ENCODE peak calls at places on chromosome X, in eight cellular contexts. X is stomach, K is upper lobe of left lung, W is sigmoid colon, R is H1, G is A549, A is K562, V is suprapubic skin. F is an unnamed sample.

GRCh38 chrX:24969812-24970211 is 46.0 kb downstream of the ARX start:
- DNase-seq in X (no peak), K (no peak), W (no peak), R (no peak), G (no peak), A (no peak), V (no peak), F (no peak)

GRCh38 chrX:48933757-48934156 is 14.9 kb upstream of the PIM2 start:
- DNase-seq in X (no peak), K (no peak), W (no peak), R (no peak), G (no peak), A (no peak), V (no peak), F (no peak)

GRCh38 chrX:140180585-140180984 is 215.3 kb upstream of the CXorf66 start:
- DNase-seq in X (no peak), K (no peak), W (no peak), R (no peak), G (no peak), A (no peak), V (no peak), F (no peak)

GRCh38 chrX:36856849-36857248 is 151.3 kb upstream of the FAM47C start:
- DNase-seq in X (no peak), K (no peak), W (no peak), R (no peak), G (no peak), A (no peak), V (no peak), F (no peak)

GRCh38 chrX:41728125-41728524 is 4.1 kb downstream of the GPR82 start:
- DNase-seq in X (no peak), K (no peak), W (no peak), R (no peak), G (no peak), A (no peak), V (no peak), F (no peak)

GRCh38 chrX:153370293-153371055 is 30.7 kb downstream of the PNMA6E start:
- DNase-seq in X (no peak), K (no peak), W (no peak), R (no peak), G (no peak), A (no peak), V (no peak), F (no peak)

GRCh38 chrX:16834811-16835210 is 35.4 kb downstream of the RBBP7 start:
- DNase-seq in X (no peak), K (no peak), W (no peak), R (no peak), G (no peak), A (no peak), V (no peak), F (no peak)

GRCh38 chrX:155068165-155068564 is 2.8 kb downstream of the CMC4 start:
- DNase-seq in X (no peak), K (no peak), W (no peak), R (no peak), G (peak; percentile 41), A (no peak), V (no peak), F (no peak)

GRCh38 chrX:103464774-103465117 is 54.5 kb downstream of the RAB40A start:
- DNase-seq in X (peak; percentile 74), K (peak; percentile 41), W (peak; percentile 76), R (peak; percentile 36), G (peak; percentile 35), A (peak; percentile 43), V (peak; percentile 77), F (peak; percentile 72)

GRCh38 chrX:119654112-119654531 is 38.8 kb downstream of the SEPTIN6 start:
- DNase-seq in X (no peak), K (no peak), W (peak; percentile 87), R (no peak), G (no peak), A (no peak), V (no peak), F (peak; percentile 18)

GRCh38 chrX:74133156-74133796 is 170.7 kb upstream of the ZCCHC13 start:
- DNase-seq in X (no peak), K (no peak), W (no peak), R (no peak), G (peak; percentile 46), A (peak; percentile 47), V (no peak), F (no peak)
- TF ChIP-seq EP300 in X (no peak), K (no peak), W (no peak), R (no peak), G (no peak), A (no peak), V (no peak), F (no peak)

GRCh38 chrX:46561931-46562721 is 11.4 kb upstream of the CHST7 start:
- DNase-seq in X (peak; percentile 41), K (peak; percentile 64), W (no peak), R (no peak), G (no peak), A (no peak), V (no peak), F (no peak)
- TF ChIP-seq EP300 in X (no peak), K (no peak), W (no peak), R (no peak), G (no peak), A (no peak), V (no peak), F (no peak)

DNA sequence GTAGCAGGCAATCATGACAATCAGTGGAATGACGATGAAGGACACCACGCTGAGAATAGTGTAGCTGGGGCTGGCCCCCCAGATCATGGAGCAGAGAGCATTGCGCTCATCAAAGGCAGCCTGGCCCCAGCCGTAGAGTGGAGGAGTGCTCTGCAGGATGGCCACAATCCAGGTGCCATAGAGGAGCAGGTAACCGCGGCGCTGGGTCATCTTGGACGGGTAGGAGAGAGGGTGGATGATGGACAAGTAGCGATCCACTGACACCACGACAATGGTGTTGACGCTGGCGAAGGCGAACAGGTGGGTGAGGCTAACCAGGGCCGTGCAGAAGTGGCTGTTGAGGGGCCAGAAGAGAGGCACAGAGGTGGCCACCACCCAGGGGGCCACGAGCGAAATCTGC is 2.8 kb downstream of the GPR101 start:
- DNase-seq in X (no peak), K (no peak), W (no peak), R (no peak), G (no peak), A (no peak), V (no peak), F (no peak)
- TF ChIP-seq EP300 in X (no peak), K (no peak), W (no peak), R (no peak), G (no peak), A (no peak), V (no peak), F (no peak)

DNA sequence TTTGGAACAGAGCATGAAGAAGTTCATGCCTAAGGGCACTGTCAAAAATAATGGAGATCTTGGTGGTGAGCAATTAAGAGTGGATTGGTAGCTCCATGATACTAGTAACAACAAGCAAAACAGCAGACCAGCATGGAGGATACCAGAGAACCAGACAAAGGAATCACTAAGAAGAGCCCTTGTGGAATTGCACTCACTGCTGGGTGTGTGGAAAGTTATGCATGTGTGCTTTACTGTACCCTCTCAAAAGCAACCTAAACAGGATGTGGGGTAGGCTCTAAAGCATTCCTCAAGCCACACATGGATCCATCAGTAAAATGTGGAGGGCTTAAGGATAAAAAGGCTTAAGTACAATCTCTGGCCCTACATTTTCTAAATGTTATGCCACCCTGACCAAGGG is 69.5 kb downstream of the AR start:
- DNase-seq in X (no peak), K (no peak), W (no peak), R (no peak), G (no peak), A (no peak), V (no peak), F (no peak)
- TF ChIP-seq EP300 in X (no peak), K (no peak), W (no peak), R (no peak), G (no peak), A (no peak), V (no peak), F (no peak)

GRCh38 chrX:29461039-29461438 is 754.3 kb upstream of the MAGEB2 start:
- DNase-seq in X (no peak), K (no peak), W (no peak), R (no peak), G (no peak), A (no peak), V (no peak), F (no peak)
- TF ChIP-seq EP300 in X (no peak), K (no peak), W (no peak), R (no peak), G (no peak), A (no peak), V (no peak), F (no peak)

GRCh38 chrX:65874765-65875164 is 165.1 kb downstream of the VSIG4 start:
- DNase-seq in X (no peak), K (peak; percentile 30), W (no peak), R (no peak), G (no peak), A (peak; percentile 56), V (no peak), F (no peak)

GRCh38 chrX:65866762-65867161 is 173.1 kb downstream of the VSIG4 start:
- DNase-seq in X (no peak), K (no peak), W (no peak), R (no peak), G (no peak), A (no peak), V (no peak), F (no peak)

GRCh38 chrX:65874110-65874509 is 165.8 kb downstream of the VSIG4 start:
- DNase-seq in X (no peak), K (no peak), W (no peak), R (no peak), G (no peak), A (no peak), V (no peak), F (no peak)

GRCh38 chrX:65866146-65866545 is 173.7 kb downstream of the VSIG4 start:
- DNase-seq in X (no peak), K (no peak), W (no peak), R (no peak), G (no peak), A (no peak), V (no peak), F (no peak)

GRCh38 chrX:65871671-65872311 is 168.1 kb downstream of the VSIG4 start:
- DNase-seq in X (no peak), K (no peak), W (no peak), R (peak; percentile 13), G (peak; percentile 22), A (peak; percentile 59), V (no peak), F (no peak)
- TF ChIP-seq EP300 in X (no peak), K (no peak), W (no peak), R (no peak), G (no peak), A (no peak), V (no peak), F (no peak)

GRCh38 chrX:107845625-107846024 is 20.0 kb downstream of the MID2 start:
- DNase-seq in X (no peak), K (no peak), W (no peak), R (no peak), G (no peak), A (no peak), V (no peak), F (no peak)
- TF ChIP-seq EP300 in X (no peak), K (no peak), W (no peak), R (no peak), G (no peak), A (no peak), V (no peak), F (no peak)

DNA sequence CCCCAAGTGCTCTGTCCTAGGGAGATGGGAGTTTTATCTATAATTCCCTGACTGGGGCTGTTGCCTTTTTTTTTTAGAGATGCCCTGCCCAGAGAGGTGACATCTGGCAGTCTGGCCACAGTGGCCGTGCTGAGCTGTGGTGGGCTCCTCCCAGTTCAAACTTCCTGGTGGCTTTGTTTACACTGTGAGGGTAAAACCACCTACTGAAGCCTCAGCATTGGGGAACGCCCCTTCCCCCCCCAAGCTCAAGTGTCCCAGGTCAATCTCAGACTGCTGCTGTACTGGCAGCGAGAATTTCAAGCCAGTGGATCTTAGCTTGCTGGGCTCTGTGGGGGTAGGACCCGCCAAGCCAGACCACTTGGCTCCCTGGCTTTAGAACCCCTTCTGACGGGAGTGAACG is 38.3 kb upstream of the CBLL2 start:
- DNase-seq in X (no peak), K (no peak), W (no peak), R (no peak), G (no peak), A (no peak), V (no peak), F (no peak)
- TF ChIP-seq EP300 in X (no peak), K (no peak), W (no peak), R (no peak), G (no peak), A (no peak), V (no peak), F (no peak)

F was measured in tibial nerve.